ENCODE peak calls at places on chromosomes 2 and 18, in five cellular contexts. R, C, H, Q and U are unnamed samples. For H3K4me1, the result is how much of the 10 kb centered on the place peaks cover.

GRCh38 chr2:190088917-190089316 is 26.4 kb upstream of the MSTN start:
- DNase-seq in R (peak), Q (peak), H (peak), C (peak), U (peak)

GRCh38 chr2:202769201-202769600 is 102.4 kb downstream of the ICA1L start:
- DNase-seq in H (no peak), R (no peak), C (no peak), Q (no peak), U (no peak)

GRCh38 chr2:60707750-60708371 is 48.2 kb upstream of the PAPOLG start:
- DNase-seq in R (peak), Q (peak), H (peak), C (peak), U (peak)

GRCh38 chr2:162731917-162732804 is 106.4 kb downstream of the KCNH7 start:
- DNase-seq in R (peak), Q (no peak), H (no peak), C (no peak), U (no peak)

GRCh38 chr2:60565472-60565871 is 12.0 kb upstream of the BCL11A start:
- DNase-seq in R (peak), H (peak), Q (peak), C (peak), U (peak)

GRCh38 chr18:13548944-13549878 is 177.1 kb downstream of the FAM210A start:
- DNase-seq in C (no peak), R (no peak), Q (no peak), H (no peak), U (no peak)

GRCh38 chr2:12577567-12577966 is 139.2 kb upstream of the TRIB2 start:
- DNase-seq in C (no peak), Q (no peak), R (no peak), H (no peak), U (peak)

GRCh38 chr2:193270816-193271215 is 1076.1 kb upstream of the TMEFF2 start:
- DNase-seq in Q (no peak), H (no peak), R (no peak), C (no peak), U (no peak)

GRCh38 chr2:22497789-22498188 is 887.2 kb upstream of the KLHL29 start:
- DNase-seq in Q (no peak), C (no peak), R (no peak), H (no peak), U (no peak)

GRCh38 chr2:169034256-169034655 is 3.1 kb upstream of the ABCB11 start:
- DNase-seq in C (peak), H (no peak), Q (no peak), R (no peak), U (no peak)

GRCh38 chr2:228628682-228629081 is 447.2 kb upstream of the SPHKAP start:
- DNase-seq in C (no peak), R (no peak), Q (no peak), H (no peak), U (no peak)

GRCh38 chr2:83081835-83082522 is 1377.1 kb downstream of the SUCLG1 start:
- DNase-seq in Q (no peak), R (no peak), C (peak), H (no peak), U (peak)

GRCh38 chr18:30957086-30957485 is 85.5 kb downstream of the DSC3 start:
- DNase-seq in H (no peak), C (peak), R (no peak), Q (no peak), U (no peak)

GRCh38 chr2:49360051-49360767 is 205.9 kb upstream of the FSHR start:
- DNase-seq in H (peak), Q (no peak), C (no peak), R (no peak), U (peak)

GRCh38 chr2:138424436-138425140 is 77.0 kb upstream of the SPOPL start:
- DNase-seq in Q (no peak), H (no peak), C (no peak), R (no peak), U (no peak)

GRCh38 chr2:223008162-223008561 is 43.8 kb upstream of the KCNE4 start:
- DNase-seq in H (no peak), C (no peak), R (no peak), Q (no peak), U (no peak)

GRCh38 chr2:110741491-110741980 is 9.2 kb downstream of the ACOXL start:
- DNase-seq in C (peak), R (no peak), Q (no peak), H (peak), U (no peak)

GRCh38 chr2:23283653-23284052 is 101.3 kb upstream of the KLHL29 start:
- DNase-seq in R (no peak), C (peak), H (no peak), Q (no peak), U (no peak)

GRCh38 chr2:231369580-231370428 is 25.7 kb upstream of the B3GNT7 start:
- DNase-seq in H (no peak), R (no peak), C (no peak), Q (no peak), U (no peak)

GRCh38 chr2:106614511-106615291 is 127.5 kb downstream of the CD8B2 start:
- DNase-seq in R (no peak), Q (no peak), C (no peak), H (no peak), U (no peak)

GRCh38 chr2:213251618-213252017 is 32.6 kb upstream of the SPAG16 start:
- DNase-seq in H (peak), C (peak), Q (peak), R (peak), U (peak)

GRCh38 chr2:181602017-181602416 is 54.9 kb downstream of the CERKL start:
- DNase-seq in C (no peak), R (no peak), H (no peak), Q (no peak), U (peak)

GRCh38 chr2:105868060-105868459 is 123.3 kb downstream of the NCK2 start:
- DNase-seq in R (no peak), H (no peak), Q (no peak), C (no peak), U (no peak)

GRCh38 chr18:41940506-41941215 is 14.4 kb upstream of the PIK3C3 start:
- DNase-seq in R (no peak), Q (no peak), C (peak), H (peak), U (no peak)

GRCh38 chr2:134706587-134707329 is 12.0 kb downstream of the TMEM163 start:
- DNase-seq in Q (no peak), C (peak), H (no peak), R (no peak), U (no peak)

GRCh38 chr18:56511996-56512395 is 126.4 kb downstream of the TXNL1 start:
- DNase-seq in C (peak), H (no peak), Q (no peak), R (peak), U (no peak)

GRCh38 chr2:16400127-16400623 is 265.5 kb downstream of the CYRIA start:
- DNase-seq in Q (no peak), H (no peak), R (no peak), C (no peak), U (no peak)

GRCh38 chr2:88054300-88055048 is 1.1 kb downstream of the KRCC1 start:
- DNase-seq in R (no peak), C (peak), H (no peak), Q (no peak), U (no peak)

GRCh38 chr18:55349685-55350084 is 238.3 kb downstream of the TCF4 start:
- DNase-seq in H (no peak), Q (no peak), R (no peak), C (no peak), U (no peak)

GRCh38 chr18:55346387-55346786 is 241.6 kb downstream of the TCF4 start:
- DNase-seq in Q (no peak), C (no peak), H (no peak), R (no peak), U (no peak)

GRCh38 chr18:55343396-55344073 is 244.5 kb downstream of the TCF4 start:
- DNase-seq in H (no peak), R (peak), C (peak), Q (no peak), U (peak)

GRCh38 chr18:55345103-55345950 is 242.7 kb downstream of the TCF4 start:
- DNase-seq in C (no peak), Q (no peak), H (no peak), R (no peak), U (no peak)

GRCh38 chr18:55346961-55347740 is 240.8 kb downstream of the TCF4 start:
- DNase-seq in H (no peak), C (no peak), R (no peak), Q (no peak), U (no peak)
- H3K4me1 ChIP-seq in H (under half), C (under half), R (under half), Q (under half), U (half or more)

GRCh38 chr2:95264626-95265025 is 9.6 kb upstream of the PROM2 start:
- DNase-seq in H (no peak), C (no peak), R (no peak), Q (no peak), U (no peak)

GRCh38 chr2:95261602-95262001 is 12.6 kb upstream of the PROM2 start:
- DNase-seq in R (no peak), Q (no peak), C (no peak), H (no peak), U (no peak)

GRCh38 chr2:95262896-95263542 is 11.2 kb upstream of the PROM2 start:
- DNase-seq in H (no peak), R (no peak), Q (no peak), C (no peak), U (no peak)

GRCh38 chr2:95258271-95258670 is 16.0 kb upstream of the PROM2 start:
- DNase-seq in Q (no peak), C (no peak), H (no peak), R (no peak), U (no peak)

GRCh38 chr2:95260028-95261023 is 13.9 kb upstream of the PROM2 start:
- DNase-seq in R (no peak), Q (no peak), H (no peak), C (no peak), U (no peak)
- TF ChIP-seq EZH2 in R (no peak), Q (no peak), H (no peak), C (no peak), U (no peak)

GRCh38 chr2:42052702-42053481 is 5.1 kb downstream of the PKDCC start:
- DNase-seq in Q (no peak), R (no peak), C (no peak), H (no peak), U (no peak)
- H3K4me3 ChIP-seq in Q (no peak), R (no peak), C (no peak), H (no peak), U (no peak)

GRCh38 chr2:98829586-98830270 is 98.8 kb upstream of the MGAT4A start:
- DNase-seq in C (peak), Q (no peak), R (no peak), H (no peak), U (no peak)
- H3K4me1 ChIP-seq in C (under half), Q (under half), R (under half), H (under half), U (under half)

GRCh38 chr2:132037527-132038178 is 124.1 kb downstream of the ANKRD30BL start:
- DNase-seq in C (no peak), R (peak), Q (no peak), H (peak), U (peak)

GRCh38 chr2:132033365-132033764 is 128.4 kb downstream of the ANKRD30BL start:
- DNase-seq in H (no peak), Q (no peak), C (no peak), R (no peak), U (no peak)

GRCh38 chr2:132033949-132034348 is 127.8 kb downstream of the ANKRD30BL start:
- DNase-seq in R (no peak), C (no peak), Q (no peak), H (no peak), U (no peak)

GRCh38 chr2:132034646-132035045 is 127.1 kb downstream of the ANKRD30BL start:
- DNase-seq in Q (no peak), H (no peak), R (no peak), C (no peak), U (no peak)

DNA sequence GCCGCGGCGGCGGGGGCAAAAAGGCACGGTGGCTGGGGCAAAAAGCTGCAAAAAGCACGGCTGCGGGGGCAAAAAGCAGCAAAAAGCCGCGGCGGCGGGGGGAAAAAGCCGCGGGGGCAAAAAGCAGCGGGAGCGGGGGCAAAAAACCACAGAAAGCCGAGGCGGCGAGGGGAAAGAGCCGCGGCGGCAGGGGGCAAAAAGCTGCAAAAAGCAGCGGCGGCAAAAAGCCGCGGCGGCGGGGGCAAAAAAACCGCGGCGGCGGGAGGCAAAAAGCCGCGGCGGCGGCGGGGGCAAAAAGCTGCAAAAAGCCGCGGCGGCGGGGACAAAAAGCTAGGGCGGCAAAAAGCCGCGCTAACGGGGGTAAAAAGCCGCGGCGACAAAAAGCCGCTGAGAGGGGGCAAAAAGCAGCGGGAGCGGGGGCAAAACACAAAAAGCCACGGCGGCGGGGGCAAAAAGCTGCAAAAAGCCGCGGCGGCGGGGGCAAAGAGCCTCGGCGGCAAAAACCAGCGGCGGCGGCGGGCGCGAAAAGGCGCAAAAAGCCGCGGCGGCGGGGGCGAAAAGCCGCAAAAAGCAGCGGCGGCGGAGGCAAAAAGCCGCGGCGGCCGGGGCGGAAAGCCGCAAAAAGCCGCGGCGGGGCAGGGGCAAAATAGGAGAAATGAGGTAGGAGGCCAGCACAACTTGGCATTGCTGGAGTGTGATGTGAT is 123.4 kb downstream of the ANKRD30BL start:
- DNase-seq in H (peak), Q (no peak), C (no peak), R (peak), U (no peak)
- TF ChIP-seq EZH2 in H (peak), Q (no peak), C (peak), R (no peak), U (peak)

GRCh38 chr18:63109789-63110188 is 209.8 kb downstream of the BCL2 start:
- DNase-seq in H (no peak), C (no peak), R (no peak), Q (no peak), U (no peak)

GRCh38 chr18:63107171-63107850 is 212.3 kb downstream of the BCL2 start:
- DNase-seq in C (no peak), R (no peak), H (no peak), Q (no peak), U (peak)

GRCh38 chr18:63105636-63106316 is 213.8 kb downstream of the BCL2 start:
- DNase-seq in H (no peak), R (no peak), Q (no peak), C (no peak), U (no peak)

GRCh38 chr18:63107931-63108330 is 211.6 kb downstream of the BCL2 start:
- DNase-seq in R (no peak), C (no peak), H (no peak), Q (no peak), U (no peak)

GRCh38 chr18:63106727-63107126 is 212.8 kb downstream of the BCL2 start:
- DNase-seq in H (no peak), Q (no peak), C (no peak), R (peak), U (no peak)
- H3K4me3 ChIP-seq in H (no peak), Q (no peak), C (no peak), R (peak), U (no peak)

GRCh38 chr2:40283111-40283909 is 168.6 kb downstream of the SLC8A1 start:
- DNase-seq in H (no peak), Q (no peak), R (no peak), C (no peak), U (no peak)
- H3K4me1 ChIP-seq in H (under half), Q (under half), R (under half), C (under half), U (under half)

DNA sequence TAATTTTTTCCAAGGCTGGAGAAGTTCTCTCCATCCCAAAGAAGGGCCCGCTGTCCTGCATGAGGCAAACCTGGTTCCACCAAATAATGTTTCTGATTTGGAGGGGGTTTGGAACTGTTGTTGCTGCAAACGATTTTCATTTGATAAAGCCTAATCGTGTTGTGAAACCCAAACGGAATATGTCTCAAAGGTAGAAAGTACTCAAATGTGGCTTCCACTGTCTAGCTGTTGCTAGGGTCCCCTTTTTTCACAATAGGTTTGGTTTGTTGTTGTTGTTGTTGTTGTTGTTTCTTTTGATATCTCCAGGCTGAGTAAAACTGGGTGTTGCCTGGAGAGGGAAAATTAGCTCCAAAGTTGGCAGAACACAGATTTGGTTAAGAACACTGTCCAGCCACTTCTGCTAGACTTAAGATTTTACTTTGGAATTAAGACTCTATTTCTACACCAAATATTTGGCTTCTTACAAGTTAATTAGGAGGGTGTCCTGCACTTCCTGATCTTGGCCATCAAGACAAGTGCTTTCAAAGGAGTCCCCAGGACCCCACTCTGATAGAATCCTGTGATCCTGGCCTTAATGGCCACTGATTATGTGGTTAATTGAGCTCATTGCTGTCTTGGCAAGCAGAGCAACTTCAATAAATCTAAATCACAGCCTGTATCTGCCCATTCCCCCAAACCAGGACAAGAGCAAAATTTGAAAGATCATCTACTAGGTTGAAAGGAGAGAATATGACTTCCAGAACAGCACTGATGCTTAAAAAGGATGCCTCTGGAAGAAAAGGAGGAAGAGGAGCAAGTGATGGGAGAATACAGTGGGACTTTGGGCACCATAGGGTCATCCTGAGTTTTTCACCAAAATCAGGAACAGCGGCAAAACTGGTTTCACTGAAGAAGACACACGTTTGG is 3.3 kb upstream of the HOXD13 start:
- DNase-seq in C (no peak), H (no peak), R (no peak), Q (no peak), U (no peak)
- TF ChIP-seq EZH2 in C (no peak), H (no peak), R (no peak), Q (no peak), U (no peak)

DNA sequence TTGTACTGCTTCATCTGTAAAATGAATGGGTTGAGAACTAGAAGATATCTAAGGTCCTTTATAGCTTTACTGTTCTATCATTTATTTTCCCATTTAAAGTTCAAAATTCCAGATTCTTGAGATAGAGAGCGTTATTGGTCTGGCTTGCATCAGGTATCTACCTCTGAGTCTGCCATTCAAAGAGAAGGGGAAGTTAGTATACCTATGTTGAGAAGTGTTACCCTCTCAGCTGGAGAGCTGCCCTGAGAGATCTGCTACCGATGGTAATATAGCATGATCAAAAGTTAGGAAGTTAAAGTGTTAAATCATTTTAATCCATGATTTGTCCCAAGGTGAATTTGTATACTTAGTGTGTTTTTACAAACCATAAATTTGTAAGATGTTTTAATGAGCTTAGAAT is 7.4 kb downstream of the EPC2 start:
- DNase-seq in H (no peak), R (no peak), Q (no peak), C (no peak), U (no peak)
- H3K4me3 ChIP-seq in H (no peak), R (no peak), Q (no peak), C (no peak), U (no peak)